ENCODE peak calls at places on chromosomes 12 and 14, in nine cellular contexts. One of them, this sample, is unnamed. For H3K4me1 and H3K36me3, the result is how much of the 10 kb centered on the place peaks cover.

GRCh38 chr12:129776977-129777667 is 126.7 kb downstream of the TMEM132D start:
- DNase-seq in HepG2: no peak
- DNase-seq in lower lobe of right lung: no peak
- DNase-seq in psoas muscle: no peak
- DNase-seq in esophagus squamous epithelium: no peak
- DNase-seq in tibial artery: no peak
- DNase-seq in IMR-90: no peak
- DNase-seq in tibial nerve: no peak
- DNase-seq in left lung: no peak
- DNase-seq in this sample: no peak

GRCh38 chr14:104749111-104749649 is 3.8 kb upstream of the SIVA1 start:
- DNase-seq in HepG2: peak
- DNase-seq in lower lobe of right lung: no peak
- DNase-seq in psoas muscle: peak
- DNase-seq in esophagus squamous epithelium: no peak
- DNase-seq in tibial artery: peak
- DNase-seq in IMR-90: peak
- DNase-seq in tibial nerve: peak
- DNase-seq in left lung: no peak
- DNase-seq in this sample: no peak

GRCh38 chr12:45232146-45232731 is 16.3 kb downstream of the ANO6 start:
- DNase-seq in HepG2: no peak
- DNase-seq in lower lobe of right lung: no peak
- DNase-seq in psoas muscle: no peak
- DNase-seq in esophagus squamous epithelium: no peak
- DNase-seq in tibial artery: no peak
- DNase-seq in IMR-90: peak
- DNase-seq in tibial nerve: no peak
- DNase-seq in left lung: no peak
- DNase-seq in this sample: no peak

GRCh38 chr14:78202976-78203375 is 32.8 kb downstream of the NRXN3 start:
- DNase-seq in HepG2: no peak
- DNase-seq in lower lobe of right lung: no peak
- DNase-seq in psoas muscle: no peak
- DNase-seq in esophagus squamous epithelium: no peak
- DNase-seq in tibial artery: no peak
- DNase-seq in IMR-90: no peak
- DNase-seq in tibial nerve: no peak
- DNase-seq in left lung: no peak
- DNase-seq in this sample: no peak

GRCh38 chr14:55752580-55753365 is 172.8 kb downstream of the KTN1 start:
- DNase-seq in HepG2: no peak
- DNase-seq in lower lobe of right lung: peak
- DNase-seq in psoas muscle: no peak
- DNase-seq in esophagus squamous epithelium: no peak
- DNase-seq in tibial artery: no peak
- DNase-seq in IMR-90: peak
- DNase-seq in tibial nerve: no peak
- DNase-seq in left lung: peak
- DNase-seq in this sample: no peak

GRCh38 chr12:126389215-126389841 is 1324.1 kb downstream of the AACS start:
- DNase-seq in HepG2: no peak
- DNase-seq in lower lobe of right lung: no peak
- DNase-seq in psoas muscle: no peak
- DNase-seq in esophagus squamous epithelium: no peak
- DNase-seq in tibial artery: no peak
- DNase-seq in IMR-90: no peak
- DNase-seq in tibial nerve: peak
- DNase-seq in left lung: no peak
- DNase-seq in this sample: no peak

GRCh38 chr14:90194706-90195105 is 61.6 kb upstream of the PSMC1 start:
- DNase-seq in HepG2: no peak
- DNase-seq in lower lobe of right lung: no peak
- DNase-seq in psoas muscle: no peak
- DNase-seq in esophagus squamous epithelium: no peak
- DNase-seq in tibial artery: no peak
- DNase-seq in IMR-90: no peak
- DNase-seq in tibial nerve: no peak
- DNase-seq in left lung: no peak
- DNase-seq in this sample: no peak

GRCh38 chr12:32548691-32549412 is 130.2 kb upstream of the DNM1L start:
- DNase-seq in HepG2: no peak
- DNase-seq in lower lobe of right lung: no peak
- DNase-seq in psoas muscle: no peak
- DNase-seq in esophagus squamous epithelium: no peak
- DNase-seq in tibial artery: peak
- DNase-seq in IMR-90: peak
- DNase-seq in tibial nerve: peak
- DNase-seq in left lung: no peak
- DNase-seq in this sample: no peak

GRCh38 chr12:132866251-132866828 is 21.1 kb downstream of the CHFR start:
- DNase-seq in HepG2: peak
- DNase-seq in lower lobe of right lung: no peak
- DNase-seq in psoas muscle: no peak
- DNase-seq in esophagus squamous epithelium: no peak
- DNase-seq in tibial artery: no peak
- DNase-seq in IMR-90: peak
- DNase-seq in tibial nerve: no peak
- DNase-seq in left lung: no peak
- DNase-seq in this sample: no peak

GRCh38 chr12:79895041-79895440 is 39.9 kb downstream of the PPP1R12A start:
- DNase-seq in HepG2: no peak
- DNase-seq in lower lobe of right lung: no peak
- DNase-seq in psoas muscle: no peak
- DNase-seq in esophagus squamous epithelium: no peak
- DNase-seq in tibial artery: no peak
- DNase-seq in IMR-90: no peak
- DNase-seq in tibial nerve: no peak
- DNase-seq in left lung: no peak
- DNase-seq in this sample: no peak

GRCh38 chr14:68941820-68942219 is 37.3 kb downstream of the ACTN1 start:
- DNase-seq in HepG2: peak
- DNase-seq in lower lobe of right lung: no peak
- DNase-seq in psoas muscle: no peak
- DNase-seq in esophagus squamous epithelium: no peak
- DNase-seq in tibial artery: peak
- DNase-seq in IMR-90: peak
- DNase-seq in tibial nerve: no peak
- DNase-seq in left lung: no peak
- DNase-seq in this sample: peak

GRCh38 chr12:88144546-88145468 is 2.7 kb downstream of the TMTC3 start:
- DNase-seq in HepG2: no peak
- DNase-seq in lower lobe of right lung: no peak
- DNase-seq in psoas muscle: no peak
- DNase-seq in esophagus squamous epithelium: no peak
- DNase-seq in tibial artery: no peak
- DNase-seq in IMR-90: no peak
- DNase-seq in tibial nerve: no peak
- DNase-seq in left lung: no peak
- DNase-seq in this sample: no peak

GRCh38 chr12:131825146-131825892 is 2.9 kb upstream of the MMP17 start:
- DNase-seq in HepG2: no peak
- DNase-seq in lower lobe of right lung: no peak
- DNase-seq in psoas muscle: no peak
- DNase-seq in esophagus squamous epithelium: no peak
- DNase-seq in tibial artery: no peak
- DNase-seq in IMR-90: no peak
- DNase-seq in tibial nerve: no peak
- DNase-seq in left lung: no peak
- DNase-seq in this sample: no peak

GRCh38 chr12:57031228-57031670 is 14.9 kb upstream of the TAC3 start:
- DNase-seq in HepG2: peak
- DNase-seq in lower lobe of right lung: no peak
- DNase-seq in psoas muscle: no peak
- DNase-seq in esophagus squamous epithelium: no peak
- DNase-seq in tibial artery: no peak
- DNase-seq in IMR-90: no peak
- DNase-seq in tibial nerve: no peak
- DNase-seq in left lung: no peak
- DNase-seq in this sample: peak

GRCh38 chr14:62657376-62657775 is 387.9 kb downstream of the KCNH5 start:
- DNase-seq in HepG2: no peak
- DNase-seq in lower lobe of right lung: no peak
- DNase-seq in psoas muscle: no peak
- DNase-seq in esophagus squamous epithelium: no peak
- DNase-seq in tibial artery: no peak
- DNase-seq in IMR-90: no peak
- DNase-seq in tibial nerve: no peak
- DNase-seq in left lung: no peak
- DNase-seq in this sample: no peak

GRCh38 chr12:62438098-62438692 is 28.4 kb upstream of the MON2 start:
- DNase-seq in HepG2: peak
- DNase-seq in lower lobe of right lung: no peak
- DNase-seq in psoas muscle: no peak
- DNase-seq in esophagus squamous epithelium: no peak
- DNase-seq in tibial artery: peak
- DNase-seq in IMR-90: peak
- DNase-seq in tibial nerve: no peak
- DNase-seq in left lung: no peak
- DNase-seq in this sample: peak

GRCh38 chr12:6450869-6451347 is 934 bp upstream of the TAPBPL start:
- DNase-seq in HepG2: no peak
- DNase-seq in lower lobe of right lung: no peak
- DNase-seq in psoas muscle: no peak
- DNase-seq in esophagus squamous epithelium: no peak
- DNase-seq in tibial artery: peak
- DNase-seq in IMR-90: no peak
- DNase-seq in tibial nerve: no peak
- DNase-seq in left lung: no peak
- DNase-seq in this sample: no peak

GRCh38 chr12:6452908-6453630 is 1.2 kb downstream of the TAPBPL start:
- DNase-seq in HepG2: no peak
- DNase-seq in lower lobe of right lung: peak
- DNase-seq in psoas muscle: no peak
- DNase-seq in esophagus squamous epithelium: no peak
- DNase-seq in tibial artery: no peak
- DNase-seq in IMR-90: no peak
- DNase-seq in tibial nerve: no peak
- DNase-seq in left lung: no peak
- DNase-seq in this sample: no peak

GRCh38 chr12:6450091-6450868 is 1.6 kb upstream of the TAPBPL start:
- DNase-seq in HepG2: no peak
- DNase-seq in lower lobe of right lung: no peak
- DNase-seq in psoas muscle: no peak
- DNase-seq in esophagus squamous epithelium: no peak
- DNase-seq in tibial artery: no peak
- DNase-seq in IMR-90: no peak
- DNase-seq in tibial nerve: no peak
- DNase-seq in left lung: no peak
- DNase-seq in this sample: no peak

GRCh38 chr12:6451348-6452244 is at the start of gene TAPBPL:
- DNase-seq in HepG2: peak
- DNase-seq in lower lobe of right lung: peak
- DNase-seq in psoas muscle: peak
- DNase-seq in esophagus squamous epithelium: peak
- DNase-seq in tibial artery: peak
- DNase-seq in IMR-90: peak
- DNase-seq in tibial nerve: peak
- DNase-seq in left lung: peak
- DNase-seq in this sample: peak

DNA sequence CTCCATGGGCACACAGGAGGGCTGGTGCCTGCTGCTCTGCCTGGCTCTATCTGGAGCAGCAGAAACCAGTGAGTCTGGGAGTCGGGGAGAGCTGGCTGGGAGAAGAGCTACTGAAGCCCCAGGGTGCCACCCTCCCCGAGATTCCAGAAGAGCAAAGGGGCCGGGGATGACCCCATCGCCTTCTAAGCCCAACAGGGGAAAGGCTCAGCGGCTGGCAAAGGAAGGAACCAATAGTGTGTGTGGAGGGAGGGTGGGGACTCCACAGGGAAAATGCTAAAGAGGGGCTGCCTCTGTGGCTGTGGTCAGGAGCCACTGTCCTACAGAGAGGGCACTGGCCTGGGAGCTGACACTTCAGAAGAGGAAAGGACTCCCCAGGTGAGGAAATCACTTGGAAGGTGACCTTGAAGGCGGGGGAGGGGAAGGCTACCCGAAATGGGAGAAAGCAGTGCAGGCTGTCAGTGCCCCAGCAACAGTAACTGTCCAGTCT is 446 bp downstream of the TAPBPL start:
- DNase-seq in HepG2: no peak
- DNase-seq in lower lobe of right lung: no peak
- DNase-seq in psoas muscle: no peak
- DNase-seq in esophagus squamous epithelium: no peak
- DNase-seq in tibial artery: no peak
- DNase-seq in IMR-90: no peak
- DNase-seq in tibial nerve: no peak
- DNase-seq in left lung: peak
- DNase-seq in this sample: no peak
- H3K4me1 ChIP-seq in HepG2: under half
- H3K4me1 ChIP-seq in lower lobe of right lung: under half
- H3K4me1 ChIP-seq in psoas muscle: under half
- H3K4me1 ChIP-seq in esophagus squamous epithelium: under half
- H3K4me1 ChIP-seq in tibial artery: under half
- H3K4me1 ChIP-seq in IMR-90: under half
- H3K4me1 ChIP-seq in tibial nerve: under half
- H3K4me1 ChIP-seq in left lung: under half
- H3K4me1 ChIP-seq in this sample: under half

GRCh38 chr12:104131609-104132008 is 6.4 kb downstream of the NFYB start:
- DNase-seq in HepG2: peak
- DNase-seq in lower lobe of right lung: no peak
- DNase-seq in psoas muscle: no peak
- DNase-seq in esophagus squamous epithelium: no peak
- DNase-seq in tibial artery: no peak
- DNase-seq in IMR-90: no peak
- DNase-seq in tibial nerve: no peak
- DNase-seq in left lung: no peak
- DNase-seq in this sample: no peak
- H3K36me3 ChIP-seq in HepG2: under half
- H3K36me3 ChIP-seq in lower lobe of right lung: under half
- H3K36me3 ChIP-seq in psoas muscle: under half
- H3K36me3 ChIP-seq in esophagus squamous epithelium: under half
- H3K36me3 ChIP-seq in tibial artery: under half
- H3K36me3 ChIP-seq in IMR-90: under half
- H3K36me3 ChIP-seq in tibial nerve: under half
- H3K36me3 ChIP-seq in left lung: under half
- H3K36me3 ChIP-seq in this sample: under half

GRCh38 chr12:59084758-59085383 is 164.6 kb upstream of the LRIG3 start:
- DNase-seq in HepG2: no peak
- DNase-seq in lower lobe of right lung: no peak
- DNase-seq in psoas muscle: no peak
- DNase-seq in esophagus squamous epithelium: no peak
- DNase-seq in tibial artery: no peak
- DNase-seq in IMR-90: peak
- DNase-seq in tibial nerve: no peak
- DNase-seq in left lung: no peak
- DNase-seq in this sample: peak
- TF ChIP-seq CTCF in HepG2: no peak
- TF ChIP-seq CTCF in lower lobe of right lung: no peak
- TF ChIP-seq CTCF in psoas muscle: no peak
- TF ChIP-seq CTCF in esophagus squamous epithelium: no peak
- TF ChIP-seq CTCF in tibial artery: no peak
- TF ChIP-seq CTCF in IMR-90: no peak
- TF ChIP-seq CTCF in tibial nerve: no peak
- TF ChIP-seq CTCF in left lung: no peak
- TF ChIP-seq CTCF in this sample: no peak

GRCh38 chr12:52188658-52189057 is 3.2 kb downstream of the KRT80 start:
- DNase-seq in HepG2: no peak
- DNase-seq in lower lobe of right lung: no peak
- DNase-seq in psoas muscle: no peak
- DNase-seq in esophagus squamous epithelium: no peak
- DNase-seq in tibial artery: no peak
- DNase-seq in IMR-90: no peak
- DNase-seq in tibial nerve: no peak
- DNase-seq in left lung: no peak
- DNase-seq in this sample: no peak
- H3K4me1 ChIP-seq in HepG2: under half
- H3K4me1 ChIP-seq in lower lobe of right lung: under half
- H3K4me1 ChIP-seq in psoas muscle: under half
- H3K4me1 ChIP-seq in esophagus squamous epithelium: half or more
- H3K4me1 ChIP-seq in tibial artery: half or more
- H3K4me1 ChIP-seq in IMR-90: half or more
- H3K4me1 ChIP-seq in tibial nerve: under half
- H3K4me1 ChIP-seq in left lung: under half
- H3K4me1 ChIP-seq in this sample: under half

This sample was measured in cardiac muscle cell.